ENCODE peak calls at places on chromosomes 11 and 22, in five cellular contexts. J is H1, R is K562, T is SK-N-SH, H is GM12878. L is an unnamed sample.
A peak's percentile ranks its signal among the peaks of the same experiment; 100 is the strongest.

GRCh38 chr11:107834995-107835394 is 23.6 kb downstream of the SLC35F2 start:
- DNase-seq in R (no peak), T (no peak), J (no peak), H (no peak), L (no peak)

GRCh38 chr11:101456812-101457211 is 127.0 kb downstream of the TRPC6 start:
- DNase-seq in R (no peak), H (no peak), J (no peak), T (no peak), L (no peak)

GRCh38 chr11:295351-296205 is 3.7 kb downstream of the IFITM5 start:
- DNase-seq in J (no peak), R (no peak), H (no peak), T (no peak), L (no peak)

GRCh38 chr11:128632151-128632791 is 44.9 kb upstream of the ETS1 start:
- DNase-seq in R (no peak), J (peak; percentile 66), H (no peak), T (peak; percentile 67), L (peak; percentile 3)

GRCh38 chr22:44032126-44032730 is 8.1 kb downstream of the PARVB start:
- DNase-seq in T (no peak), R (no peak), H (no peak), J (no peak), L (no peak)

GRCh38 chr22:22030493-22031182 is 48.1 kb upstream of the TOP3B start:
- DNase-seq in R (peak; percentile 69), H (peak; percentile 84), T (peak; percentile 32), J (no peak), L (peak; percentile 13)

GRCh38 chr11:41334007-41334933 is 125.2 kb downstream of the LRRC4C start:
- DNase-seq in R (no peak), J (no peak), H (no peak), T (no peak), L (no peak)

GRCh38 chr22:19604711-19605268 is 80.6 kb upstream of the CLDN5 start:
- DNase-seq in J (no peak), R (peak; percentile 70), T (no peak), H (no peak), L (peak; percentile 27)

GRCh38 chr11:124681421-124681820 is 7.7 kb downstream of the SPA17 start:
- DNase-seq in J (no peak), R (no peak), H (no peak), T (no peak), L (no peak)

GRCh38 chr11:34284836-34285235 is 73.0 kb downstream of the ABTB2 start:
- DNase-seq in J (no peak), T (peak; percentile 56), H (no peak), R (no peak), L (no peak)

GRCh38 chr11:123145220-123145619 is 49.8 kb downstream of the CLMP start:
- DNase-seq in H (no peak), R (no peak), J (no peak), T (peak; percentile 66), L (peak; percentile 67)

GRCh38 chr11:95977534-95978174 is 53.7 kb upstream of the MTMR2 start:
- DNase-seq in T (no peak), J (no peak), H (no peak), R (no peak), L (peak; percentile 63)

GRCh38 chr11:279966-280761 is 2.0 kb downstream of the NLRP6 start:
- DNase-seq in R (no peak), J (peak; percentile 49), T (peak; percentile 48), H (no peak), L (no peak)

GRCh38 chr22:29842740-29843139 is 4.7 kb upstream of the ASCC2 start:
- DNase-seq in R (no peak), J (no peak), T (no peak), H (no peak), L (peak; percentile 41)

GRCh38 chr11:117182551-117182935 is 4.0 kb downstream of the SIDT2 start:
- DNase-seq in H (no peak), J (no peak), T (no peak), R (no peak), L (no peak)

GRCh38 chr22:22877523-22878210 is 9.9 kb upstream of the IGLL5 start:
- DNase-seq in H (no peak), J (peak; percentile 89), T (peak; percentile 67), R (peak; percentile 58), L (peak; percentile 46)

GRCh38 chr22:50082961-50083461 is 2.2 kb downstream of the MLC1 start:
- DNase-seq in H (no peak), J (no peak), T (peak; percentile 38), R (peak; percentile 54), L (peak; percentile 44)

GRCh38 chr11:83088965-83089364 is 17.3 kb upstream of the RAB30 start:
- DNase-seq in R (no peak), T (no peak), H (no peak), J (no peak), L (peak; percentile 16)

GRCh38 chr11:44711113-44711512 is 15.6 kb upstream of the TSPAN18 start:
- DNase-seq in H (no peak), R (no peak), T (peak; percentile 87), J (peak; percentile 53), L (no peak)

GRCh38 chr11:14422052-14422813 is 63.2 kb upstream of the RRAS2 start:
- DNase-seq in R (peak; percentile 59), J (peak; percentile 67), H (no peak), T (peak; percentile 69), L (peak; percentile 82)

GRCh38 chr11:134409552-134410429 is 2.3 kb downstream of the B3GAT1 start:
- DNase-seq in R (no peak), J (no peak), H (no peak), T (no peak), L (no peak)

DNA sequence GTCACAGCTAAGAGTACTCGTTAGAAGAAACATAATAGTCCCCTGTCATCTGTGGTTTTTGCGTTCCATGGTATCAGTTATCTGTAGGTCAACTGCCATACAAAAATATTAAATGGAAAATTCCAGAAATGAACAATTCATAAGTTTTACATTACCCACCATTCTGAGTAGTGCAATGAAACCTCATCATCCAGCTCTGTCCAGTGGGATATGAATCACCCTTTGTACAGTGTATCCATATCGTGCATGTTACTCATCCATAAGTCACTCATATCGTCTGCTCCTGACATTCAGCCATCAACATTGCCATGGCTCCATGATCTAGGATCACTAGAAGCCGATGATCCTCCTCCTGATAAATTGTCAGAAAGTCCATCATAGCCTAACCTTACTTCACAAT is 174.9 kb upstream of the C11orf87 start:
- DNase-seq in R (no peak), T (no peak), H (no peak), J (no peak), L (no peak)
- TF ChIP-seq RAD21 in R (no peak), T (no peak), H (no peak), J (no peak), L (no peak)

DNA sequence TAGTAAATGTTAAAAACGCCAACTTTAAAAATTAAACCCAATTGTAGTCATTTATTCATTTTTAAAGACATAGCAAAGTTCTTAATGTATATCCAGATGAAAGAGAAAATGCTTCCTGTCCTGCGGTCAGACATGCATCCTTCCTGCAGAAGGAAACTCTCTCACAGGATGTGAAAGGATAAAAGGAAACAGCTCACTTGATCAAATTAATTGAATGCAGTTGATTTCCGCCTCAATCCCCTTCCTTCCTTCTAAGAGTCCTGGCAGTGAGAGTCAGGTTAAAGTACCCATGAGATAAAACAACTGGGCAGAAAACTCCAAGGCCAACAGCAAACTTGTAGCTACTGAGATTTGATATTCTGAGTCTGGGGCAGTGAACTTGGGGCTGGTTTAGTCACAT is 38.5 kb downstream of the CWC15 start:
- DNase-seq in T (no peak), J (no peak), R (no peak), H (no peak), L (no peak)
- TF ChIP-seq POLR2AphosphoS5 in T (no peak), J (no peak), R (no peak), H (no peak), L (no peak)

DNA sequence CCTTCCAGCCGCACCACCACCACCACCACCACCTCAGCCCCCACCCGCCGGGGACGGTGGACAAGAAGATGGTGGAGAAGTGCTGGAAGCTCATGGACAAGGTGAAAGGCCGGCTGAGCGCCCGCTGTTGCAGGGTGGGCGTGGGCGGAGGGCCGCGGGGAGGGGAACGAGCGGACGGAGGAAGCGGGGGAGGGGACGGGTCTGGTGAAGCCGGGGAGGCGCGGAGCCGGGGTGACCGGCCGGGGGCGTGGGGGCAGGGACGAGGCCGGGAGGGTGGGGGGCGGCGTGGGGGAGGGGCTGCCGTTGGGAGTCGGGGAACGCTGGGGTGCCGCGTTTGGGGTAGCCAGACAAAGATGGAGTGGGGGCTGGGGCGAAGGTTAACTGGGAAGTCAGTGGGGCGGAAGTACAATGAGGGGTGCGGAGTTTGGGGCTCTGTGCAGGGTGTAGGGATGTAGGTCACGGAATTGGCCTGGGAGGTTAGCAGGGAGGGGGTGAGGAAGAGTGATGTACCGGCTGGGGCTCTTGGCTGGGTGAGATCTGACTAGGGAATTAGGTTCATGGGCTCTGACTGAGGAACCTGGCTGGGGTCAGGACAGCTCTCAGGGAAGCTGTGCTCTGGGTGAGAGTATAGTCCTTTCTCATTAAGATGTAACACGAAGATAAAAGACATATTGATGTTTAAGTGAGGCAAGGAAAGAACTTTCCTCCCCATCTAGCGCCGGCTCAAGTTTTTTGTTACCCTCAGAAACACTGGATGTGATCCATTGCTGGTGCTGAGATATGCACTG is 567 bp downstream of the CBL start:
- DNase-seq in H (no peak), J (peak; percentile 81), T (peak; percentile 81), R (peak; percentile 84), L (no peak)
- TF ChIP-seq GABPA in H (no peak), J (no peak), T (no peak), R (no peak), L (no peak)

GRCh38 chr11:93513763-93514162 is 29.4 kb downstream of the SMCO4 start:
- DNase-seq in T (peak; percentile 69), H (no peak), R (no peak), J (no peak), L (no peak)
- TF ChIP-seq RAD21 in T (peak; percentile 10), H (no peak), R (no peak), J (no peak), L (no peak)

GRCh38 chr11:72069787-72070251 is 10.5 kb downstream of the NUMA1 start:
- DNase-seq in H (no peak), T (no peak), R (no peak), J (no peak), L (peak; percentile 33)
- TF ChIP-seq POLR2AphosphoS5 in H (no peak), T (peak; percentile 43), R (no peak), J (no peak), L (no peak)